ENCODE peak calls at places on chromosomes 16 and 17, in six cellular contexts. X is A549, A is fibroblast of mammary gland, G is breast epithelium, C is GM12865, F is AG04450. N is an unnamed sample.
A peak's percentile ranks its signal among the peaks of the same experiment; 100 is the strongest.

GRCh38 chr17:74524751-74525725 is 6.2 kb downstream of the CD300LB start:
- DNase-seq in X (no peak), A (no peak), F (no peak), C (no peak), G (peak; percentile 4), N (no peak)

GRCh38 chr17:80217703-80218362 is 2.3 kb downstream of the SGSH start:
- DNase-seq in A (no peak), G (no peak), C (no peak), X (no peak), F (no peak), N (no peak)

GRCh38 chr16:88468289-88469129 is 15.4 kb downstream of the ZFPM1 start:
- DNase-seq in A (peak; percentile 31), X (peak; percentile 76), C (peak; percentile 24), F (no peak), G (no peak), N (peak; percentile 46)

GRCh38 chr16:21156767-21157467 is 1.6 kb upstream of the LDAF1 start:
- DNase-seq in A (peak; percentile 86), G (no peak), X (peak; percentile 69), F (no peak), C (peak; percentile 39), N (peak; percentile 94)

GRCh38 chr17:56781944-56782737 is 51.6 kb downstream of the C17orf67 start:
- DNase-seq in A (no peak), G (no peak), F (no peak), C (no peak), X (no peak), N (no peak)

GRCh38 chr17:72434581-72434980 is 313.8 kb downstream of the SOX9 start:
- DNase-seq in A (no peak), F (no peak), X (no peak), C (no peak), G (no peak), N (no peak)

GRCh38 chr16:77574867-77575619 is 140.2 kb upstream of the ADAMTS18 start:
- DNase-seq in F (no peak), X (no peak), C (no peak), G (no peak), A (peak; percentile 73), N (peak; percentile 66)

GRCh38 chr17:18259621-18260331 is 686 bp upstream of the MIEF2 start:
- DNase-seq in F (no peak), G (no peak), X (no peak), A (no peak), C (no peak), N (no peak)

DNA sequence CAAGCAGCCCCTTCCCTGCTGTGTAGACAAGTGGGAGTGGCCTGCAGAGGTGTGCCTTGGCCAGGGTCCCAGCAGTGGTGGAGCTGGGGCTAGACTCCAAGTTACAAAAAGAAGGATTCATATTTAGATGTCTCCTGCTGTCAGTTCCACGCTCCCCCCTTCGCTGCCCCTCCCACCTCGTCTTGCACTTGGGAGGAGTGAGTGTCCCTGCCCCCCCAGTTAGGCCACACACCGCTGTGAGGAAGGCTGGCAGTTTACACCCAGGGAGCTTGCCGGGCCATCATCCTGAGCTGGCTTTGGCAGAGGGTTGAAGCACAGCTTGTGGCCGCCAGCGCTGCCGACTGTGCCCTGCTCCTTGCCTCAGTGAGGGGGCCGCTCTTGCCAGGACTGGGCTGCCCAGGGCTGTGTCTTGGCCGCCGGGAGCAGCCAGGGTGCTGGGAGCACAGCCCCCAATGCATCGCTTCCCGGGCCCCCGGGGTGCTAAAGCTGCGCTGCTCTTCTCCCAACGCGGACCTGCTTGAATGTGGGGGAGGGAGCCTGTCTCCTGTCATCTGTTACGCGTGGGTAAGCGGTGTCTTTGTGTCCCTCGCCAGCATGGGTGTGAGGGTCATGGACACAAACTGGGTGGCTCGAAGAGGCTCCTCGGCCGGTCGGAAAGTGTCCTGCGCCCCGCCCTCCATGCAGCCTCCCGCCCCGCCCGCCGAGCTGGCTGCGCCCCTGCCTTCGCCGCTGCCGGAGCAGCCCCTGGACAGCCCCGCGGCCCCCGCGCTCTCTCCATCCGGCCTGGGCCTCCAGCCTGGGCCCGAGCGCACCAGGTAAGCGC is 44.1 kb downstream of the ELAC2 start:
- DNase-seq in C (no peak), F (no peak), G (no peak), A (no peak), X (no peak), N (no peak)
- H3K4me3 ChIP-seq in C (no peak overlapping the region), F (peak overlapping the region; percentile 51), G (peak overlapping the region; percentile 22), A (peak overlapping the region; percentile 29), X (no peak overlapping the region), N (peak overlapping the region; percentile 13)

GRCh38 chr16:13935408-13935807 is 15.5 kb downstream of the ERCC4 start:
- DNase-seq in F (no peak), C (no peak), X (no peak), A (no peak), G (no peak), N (no peak)
- TF ChIP-seq CTCF in F (peak; percentile 49), C (peak; percentile 28), X (peak; percentile 32), A (peak; percentile 63), G (no peak), N (peak; percentile 62)

DNA sequence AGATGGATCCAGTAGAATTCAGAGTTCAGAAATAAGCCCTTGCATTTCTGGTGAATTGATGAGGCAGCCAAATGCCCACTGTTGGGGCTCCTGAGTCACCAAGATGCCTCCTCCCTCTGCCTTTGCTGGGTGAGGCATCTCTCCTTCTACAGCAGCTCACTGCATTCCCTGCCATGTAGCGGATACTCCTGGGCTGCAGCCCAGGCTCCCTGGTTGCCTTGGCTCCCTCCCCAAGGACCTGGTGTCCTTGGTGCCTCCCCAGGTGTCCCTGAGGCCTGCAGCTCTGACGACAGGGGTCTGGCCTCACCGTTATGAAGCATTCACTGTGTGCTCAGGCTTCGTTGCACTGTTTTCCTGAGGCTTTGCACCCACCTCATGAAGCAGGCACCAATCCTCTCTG is 7.7 kb downstream of the RAP1GAP2 start:
- DNase-seq in C (no peak), G (no peak), F (no peak), A (no peak), X (no peak), N (no peak)
- H3K4me3 ChIP-seq in C (no peak overlapping the region), G (no peak overlapping the region), F (no peak overlapping the region), A (no peak overlapping the region), X (no peak overlapping the region), N (no peak overlapping the region)

DNA sequence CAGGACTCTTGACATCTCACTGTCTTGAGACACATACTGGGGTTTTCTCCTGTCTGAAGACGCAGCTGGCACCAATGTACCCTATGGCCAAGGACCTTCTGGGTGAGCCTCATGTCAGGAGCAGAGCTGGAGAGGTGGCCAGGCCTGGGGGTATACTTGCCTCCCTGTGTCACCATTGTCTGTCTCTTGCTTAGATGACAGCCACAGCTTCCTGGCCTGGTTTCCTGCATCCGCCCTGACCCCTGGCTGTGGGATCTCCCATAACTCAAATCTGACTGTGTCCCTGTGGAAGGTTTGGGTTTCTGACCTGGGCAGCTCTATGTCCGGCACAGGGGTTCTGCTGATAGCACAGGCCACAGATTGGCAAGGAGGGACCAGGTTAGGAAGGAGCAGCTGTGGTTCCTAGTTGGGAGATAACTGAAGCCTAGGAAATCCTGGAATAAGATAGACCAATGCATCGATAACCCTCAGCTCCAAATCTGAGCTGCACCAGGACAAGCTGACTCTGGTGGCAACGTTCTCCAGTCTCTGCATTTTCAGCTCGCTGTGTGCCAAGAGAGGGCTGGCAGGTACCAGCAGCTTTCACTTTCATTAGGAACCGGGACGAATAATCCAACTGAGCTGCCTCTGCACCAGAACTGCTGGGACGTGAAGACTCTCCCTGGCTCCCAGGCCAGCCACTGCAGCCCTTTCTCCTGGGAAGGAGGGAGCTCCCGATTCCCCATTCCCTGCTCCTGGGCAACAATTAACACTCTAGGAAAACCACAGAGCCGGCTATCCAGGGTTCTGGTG is 5.0 kb downstream of the DEXI start:
- DNase-seq in X (no peak), C (no peak), G (no peak), A (no peak), F (no peak), N (no peak)
- TF ChIP-seq CTCF in X (no peak), C (no peak), G (no peak), A (no peak), F (no peak), N (no peak)